ENCODE peak calls at places on chromosomes 3 and 15, in six cellular contexts. V, R, W, T, I and O are unnamed samples.
A peak's percentile ranks its signal among the peaks of the same experiment; 100 is the strongest.

GRCh38 chr15:75620776-75621536 is 4.6 kb downstream of the SNUPN start:
- DNase-seq in W (peak; percentile 86), T (peak; percentile 86), V (no peak), R (no peak), I (peak; percentile 79), O (no peak)

GRCh38 chr15:60945196-60945595 is 283.9 kb downstream of the RORA start:
- DNase-seq in I (peak; percentile 41), W (no peak), T (peak; percentile 34), V (no peak), R (no peak), O (no peak)

GRCh38 chr3:151203053-151203420 is at the start of gene GPR171:
- DNase-seq in V (no peak), T (no peak), R (no peak), I (no peak), W (no peak), O (no peak)

GRCh38 chr3:5431811-5432378 is 244.4 kb downstream of the EDEM1 start:
- DNase-seq in V (no peak), W (no peak), I (no peak), R (no peak), T (no peak), O (no peak)

GRCh38 chr3:56929809-56930615 is 128.3 kb upstream of the ARHGEF3 start:
- DNase-seq in I (no peak), W (no peak), R (no peak), V (no peak), T (no peak), O (no peak)

GRCh38 chr3:59750391-59750790 is 700.6 kb upstream of the CFAP20DC start:
- DNase-seq in R (no peak), I (no peak), V (no peak), W (no peak), T (no peak), O (no peak)

GRCh38 chr3:39907981-39908380 is 98.6 kb downstream of the MYRIP start:
- DNase-seq in V (no peak), R (no peak), W (no peak), I (no peak), T (peak; percentile 51), O (no peak)

GRCh38 chr3:152269423-152270144 is 855 bp downstream of the MBNL1 start:
- DNase-seq in I (peak; percentile 57), V (peak; percentile 46), T (peak; percentile 85), W (peak; percentile 93), R (no peak), O (no peak)

GRCh38 chr15:38471974-38472373 is 18.0 kb downstream of the FAM98B start:
- DNase-seq in V (no peak), W (no peak), T (no peak), R (no peak), I (no peak), O (no peak)

GRCh38 chr3:174116421-174116820 is 718.9 kb downstream of the NLGN1 start:
- DNase-seq in I (no peak), V (no peak), R (no peak), T (no peak), W (no peak), O (no peak)

GRCh38 chr3:165641569-165642310 is 195.5 kb downstream of the BCHE start:
- DNase-seq in V (no peak), R (no peak), T (no peak), I (no peak), W (no peak), O (no peak)

GRCh38 chr3:14406336-14406735 is 3.9 kb downstream of the SLC6A6 start:
- DNase-seq in W (no peak), I (no peak), V (no peak), R (no peak), T (no peak), O (no peak)

GRCh38 chr3:14406762-14407161 is 4.4 kb downstream of the SLC6A6 start:
- DNase-seq in V (no peak), W (no peak), T (no peak), I (no peak), R (no peak), O (no peak)

GRCh38 chr3:14405120-14405885 is 2.9 kb downstream of the SLC6A6 start:
- DNase-seq in I (no peak), R (no peak), T (peak; percentile 60), V (no peak), W (no peak), O (no peak)

GRCh38 chr3:14404396-14405119 is 2.2 kb downstream of the SLC6A6 start:
- DNase-seq in T (no peak), W (no peak), R (no peak), I (no peak), V (no peak), O (no peak)

DNA sequence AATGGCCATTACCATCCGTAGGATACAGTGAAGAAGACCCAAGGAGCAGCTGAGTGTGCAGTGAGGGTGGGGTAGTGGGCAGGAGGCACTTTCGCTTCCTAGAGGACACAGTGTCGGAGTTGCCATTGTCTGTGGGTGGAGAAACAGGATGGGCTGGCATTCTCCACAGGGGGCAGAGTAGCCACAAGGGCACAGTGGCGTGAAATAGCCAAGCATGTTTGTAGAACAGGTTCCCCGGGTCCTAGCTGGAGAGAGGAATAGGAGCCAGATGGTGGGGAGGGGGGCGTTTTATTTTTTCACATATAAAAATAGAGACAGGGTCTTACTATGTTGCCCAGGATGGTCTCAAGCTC is 3.5 kb downstream of the SLC6A6 start:
- DNase-seq in R (no peak), V (no peak), W (no peak), T (no peak), I (no peak), O (no peak)
- TF ChIP-seq CTCF in R (no peak), V (no peak), W (no peak), T (no peak), I (no peak), O (peak; percentile 46)

DNA sequence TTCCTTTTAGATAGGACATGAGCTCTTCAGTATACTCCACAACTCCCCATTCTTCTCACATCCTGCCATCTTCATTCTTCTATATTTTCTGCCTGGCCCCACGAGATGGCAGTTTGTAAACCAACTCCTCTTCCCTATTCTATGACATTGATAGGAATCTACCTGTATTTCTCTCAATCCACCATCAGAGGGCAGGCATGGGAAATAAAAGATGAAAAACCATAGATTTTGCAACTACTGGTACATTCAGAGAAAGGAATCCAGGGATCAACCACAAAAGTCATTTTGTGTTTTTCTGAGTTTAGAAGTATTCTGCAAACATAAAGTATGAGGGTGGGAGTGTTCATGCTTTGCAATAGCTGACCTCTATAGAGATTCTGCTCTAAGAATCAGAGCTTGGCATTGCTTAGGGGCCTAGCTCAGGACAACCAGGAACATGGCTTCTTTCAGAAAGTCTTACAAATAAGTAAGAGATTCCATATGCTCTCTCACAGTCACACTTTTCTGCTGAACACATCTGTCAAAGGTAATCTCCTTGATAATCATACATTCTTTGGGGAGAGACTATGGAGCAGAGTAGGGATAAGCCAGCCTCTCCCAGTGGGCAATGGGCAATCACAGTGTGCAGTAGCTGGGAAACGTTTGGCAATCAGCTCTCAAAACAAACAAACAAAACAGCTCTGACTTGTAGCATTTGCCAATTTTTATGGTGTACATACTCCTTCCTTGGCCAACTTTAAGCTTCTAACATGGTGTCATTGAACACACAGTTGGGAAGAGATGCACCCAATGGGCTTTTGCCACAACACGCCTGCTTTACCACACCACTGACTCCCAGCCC is 43.1 kb upstream of the SLC25A36 start:
- DNase-seq in V (peak; percentile 58), T (no peak), W (peak; percentile 62), R (no peak), I (no peak), O (peak; percentile 43)
- TF ChIP-seq CTCF in V (peak; percentile 76), T (peak; percentile 40), W (peak; percentile 66), R (peak; percentile 68), I (peak; percentile 44), O (peak; percentile 72)

GRCh38 chr3:184239221-184239620 is 9.5 kb downstream of the ALG3 start:
- DNase-seq in W (no peak), V (no peak), I (no peak), T (no peak), R (no peak), O (no peak)
- TF ChIP-seq CTCF in W (no peak), V (no peak), I (no peak), T (no peak), R (no peak), O (no peak)

GRCh38 chr15:28911295-28911979 is 25.7 kb downstream of the APBA2 start:
- DNase-seq in R (no peak), W (no peak), T (no peak), I (no peak), V (no peak), O (no peak)

GRCh38 chr15:28914483-28915023 is 28.8 kb downstream of the APBA2 start:
- DNase-seq in I (no peak), W (no peak), R (no peak), V (no peak), T (no peak), O (no peak)

GRCh38 chr15:28914046-28914445 is 28.3 kb downstream of the APBA2 start:
- DNase-seq in R (no peak), V (no peak), I (no peak), W (no peak), T (no peak), O (no peak)

GRCh38 chr15:28912422-28912821 is 26.6 kb downstream of the APBA2 start:
- DNase-seq in T (no peak), R (no peak), W (no peak), V (no peak), I (no peak), O (no peak)

GRCh38 chr15:28913171-28913765 is 27.5 kb downstream of the APBA2 start:
- DNase-seq in V (no peak), T (no peak), I (no peak), W (no peak), R (no peak), O (no peak)
- TF ChIP-seq CTCF in V (peak; percentile 16), T (no peak), I (no peak), W (no peak), R (peak; percentile 41), O (peak; percentile 43)

GRCh38 chr3:47421741-47422649 is 41.2 kb downstream of the PTPN23 start:
- DNase-seq in R (no peak), I (no peak), W (no peak), V (no peak), T (no peak), O (no peak)
- TF ChIP-seq CTCF in R (peak; percentile 17), I (no peak), W (peak; percentile 23), V (peak; percentile 57), T (no peak), O (peak; percentile 52)

DNA sequence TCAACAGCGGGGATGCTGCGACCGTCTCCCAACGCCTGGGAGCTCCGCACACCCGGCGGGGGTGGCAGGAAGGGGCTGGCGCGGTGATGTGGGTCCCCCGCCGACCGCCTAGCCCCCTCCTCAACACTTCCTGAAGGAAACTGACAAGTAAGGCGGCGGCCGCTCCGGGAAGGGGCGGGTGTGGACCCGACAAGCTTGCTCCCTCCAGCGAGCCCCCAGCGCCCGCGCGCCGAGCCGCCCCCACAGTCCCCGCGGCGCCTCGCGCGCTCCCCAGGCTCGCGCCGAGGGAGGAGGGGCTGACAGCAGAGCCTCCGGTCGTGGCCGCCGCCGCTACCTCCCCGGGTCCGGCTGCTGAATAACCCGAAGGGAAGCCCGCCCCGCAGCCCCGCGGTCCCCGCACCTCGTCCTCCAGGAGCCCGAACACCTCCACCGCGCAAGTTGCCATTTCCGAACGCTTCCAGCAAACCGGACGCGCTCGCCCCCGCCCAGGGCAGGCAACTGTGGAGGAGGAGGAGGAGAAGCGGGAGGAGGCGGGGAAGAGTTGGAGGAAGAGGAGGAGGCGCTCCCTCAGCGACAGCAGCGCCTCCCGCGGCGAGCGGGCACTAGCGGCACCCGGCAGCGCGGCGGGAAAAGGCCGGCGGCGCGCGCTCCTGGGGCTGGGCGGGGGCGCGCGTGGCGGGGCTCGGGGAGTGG is at the start of gene NEDD4:
- DNase-seq in V (peak; percentile 76), I (peak; percentile 67), W (peak; percentile 67), R (peak; percentile 70), T (peak; percentile 86), O (no peak)
- TF ChIP-seq CTCF in V (peak; percentile 79), I (peak; percentile 46), W (peak; percentile 43), R (peak; percentile 62), T (peak; percentile 73), O (peak; percentile 49)